ENCODE peak calls at places on chromosome 10, in five cellular contexts. F is fibroblast of lung, W is GM23248, N is neural progenitor cell, L is GM23338. C is an unnamed sample. For H3K4me1, the result is how much of the 10 kb centered on the place peaks cover.

GRCh38 chr10:113854757-113855626 is 531 bp downstream of the NHLRC2 start:
- DNase-seq in L (peak), W (peak), F (peak), N (peak), C (no peak)

GRCh38 chr10:32367793-32368453 is 21.0 kb upstream of the EPC1 start:
- DNase-seq in L (peak), F (peak), W (peak), N (peak), C (peak)

GRCh38 chr10:101903827-101904520 is 60.4 kb upstream of the KCNIP2 start:
- DNase-seq in W (no peak), L (no peak), N (peak), F (peak), C (no peak)

GRCh38 chr10:133420028-133420427 is 4.4 kb downstream of the SPRN start:
- DNase-seq in L (no peak), W (no peak), F (no peak), N (no peak), C (no peak)

GRCh38 chr10:103884681-103885139 is 29.3 kb upstream of the SH3PXD2A start:
- DNase-seq in L (peak), F (peak), N (peak), W (peak), C (peak)

GRCh38 chr10:44516941-44517340 is 132.0 kb upstream of the CXCL12 start:
- DNase-seq in N (no peak), W (no peak), L (no peak), F (no peak), C (no peak)

GRCh38 chr10:34746094-34746493 is 69.0 kb downstream of the PARD3 start:
- DNase-seq in W (no peak), N (no peak), F (no peak), L (no peak), C (peak)

GRCh38 chr10:48708144-48708543 is 23.5 kb downstream of the WDFY4 start:
- DNase-seq in N (no peak), W (peak), F (no peak), L (no peak), C (no peak)

GRCh38 chr10:100133801-100134200 is 52.0 kb downstream of the ERLIN1 start:
- DNase-seq in N (no peak), F (no peak), L (no peak), W (no peak), C (no peak)

GRCh38 chr10:24255115-24255895 is 46.4 kb downstream of the KIAA1217 start:
- DNase-seq in W (peak), N (peak), F (no peak), L (peak), C (peak)

GRCh38 chr10:47033541-47034270 is 122.5 kb downstream of the PTPN20 start:
- DNase-seq in F (no peak), W (no peak), L (no peak), N (no peak), C (no peak)

GRCh38 chr10:20767028-20767427 is 130.1 kb downstream of the NEBL start:
- DNase-seq in W (peak), L (no peak), F (peak), N (no peak), C (peak)

GRCh38 chr10:130999376-131000202 is 311.9 kb downstream of the TCERG1L start:
- DNase-seq in L (no peak), F (no peak), N (no peak), W (no peak), C (no peak)

GRCh38 chr10:124469956-124470484 is 8.4 kb downstream of the LHPP start:
- DNase-seq in F (no peak), W (no peak), L (peak), N (peak), C (no peak)
- H3K4me1 ChIP-seq in F (under half), W (under half), L (half or more), N (under half), C (under half)

GRCh38 chr10:118957141-118957825 is 72.2 kb upstream of the NANOS1 start:
- DNase-seq in F (no peak), L (no peak), W (no peak), N (no peak), C (no peak)

GRCh38 chr10:118960166-118961090 is 69.1 kb upstream of the NANOS1 start:
- DNase-seq in W (peak), L (no peak), N (no peak), F (no peak), C (peak)

GRCh38 chr10:118958559-118958958 is 71.0 kb upstream of the NANOS1 start:
- DNase-seq in F (no peak), W (no peak), L (no peak), N (no peak), C (no peak)

GRCh38 chr10:118957966-118958365 is 71.5 kb upstream of the NANOS1 start:
- DNase-seq in F (no peak), N (no peak), W (no peak), L (no peak), C (no peak)

DNA sequence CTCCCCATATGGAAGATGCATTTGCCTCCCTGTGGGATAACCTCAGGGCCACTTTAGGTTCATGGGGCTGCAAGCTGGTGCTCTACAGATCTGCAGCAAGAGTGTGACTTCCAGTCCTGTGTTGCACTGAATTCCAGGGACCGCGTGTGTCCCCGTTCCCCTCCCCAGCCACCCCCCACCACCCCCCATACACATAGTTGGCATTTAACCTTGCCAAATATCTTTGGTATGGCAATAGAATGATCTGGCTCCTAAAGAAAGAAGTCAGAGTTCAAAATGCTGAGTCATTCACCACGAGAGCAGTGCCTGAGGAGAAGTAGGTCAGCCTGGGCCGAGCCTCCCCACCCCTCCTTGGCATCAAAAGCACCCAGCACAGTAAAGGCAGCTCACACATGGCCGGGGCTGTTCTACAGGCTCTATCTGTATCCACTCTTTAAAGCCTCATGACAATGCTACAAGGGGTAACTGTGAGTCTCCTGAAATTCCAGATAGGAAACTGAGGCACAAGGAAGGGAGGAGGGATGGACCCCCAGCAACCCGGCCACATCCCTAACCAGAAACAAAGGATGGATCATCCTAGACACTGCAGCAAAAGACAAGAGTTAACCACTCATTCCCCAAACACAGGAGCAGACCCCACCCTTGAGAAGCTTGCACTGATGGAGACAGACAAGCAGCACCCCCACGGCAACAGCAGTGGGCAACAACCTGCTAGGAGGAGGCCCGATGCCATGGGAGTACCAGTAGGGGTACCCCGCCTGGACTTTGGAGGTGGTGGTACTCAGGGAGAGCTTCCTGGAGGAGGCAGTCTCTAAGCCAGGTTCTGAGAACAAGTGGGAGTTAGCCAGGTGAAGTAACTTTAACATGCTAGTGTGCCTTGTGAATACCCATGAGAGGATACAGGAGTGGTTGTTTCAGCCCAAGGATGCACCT is 70.3 kb upstream of the NANOS1 start:
- DNase-seq in W (peak), N (no peak), L (no peak), F (peak), C (peak)
- H3K4me2 ChIP-seq in W (peak), N (no peak), L (no peak), F (no peak), C (peak)

GRCh38 chr10:10094700-10095099 is 923.0 kb upstream of the CELF2 start:
- DNase-seq in W (no peak), L (no peak), N (no peak), F (peak), C (no peak)
- H2AFZ ChIP-seq in W (no peak), L (no peak), N (peak), F (no peak), C (no peak)

DNA sequence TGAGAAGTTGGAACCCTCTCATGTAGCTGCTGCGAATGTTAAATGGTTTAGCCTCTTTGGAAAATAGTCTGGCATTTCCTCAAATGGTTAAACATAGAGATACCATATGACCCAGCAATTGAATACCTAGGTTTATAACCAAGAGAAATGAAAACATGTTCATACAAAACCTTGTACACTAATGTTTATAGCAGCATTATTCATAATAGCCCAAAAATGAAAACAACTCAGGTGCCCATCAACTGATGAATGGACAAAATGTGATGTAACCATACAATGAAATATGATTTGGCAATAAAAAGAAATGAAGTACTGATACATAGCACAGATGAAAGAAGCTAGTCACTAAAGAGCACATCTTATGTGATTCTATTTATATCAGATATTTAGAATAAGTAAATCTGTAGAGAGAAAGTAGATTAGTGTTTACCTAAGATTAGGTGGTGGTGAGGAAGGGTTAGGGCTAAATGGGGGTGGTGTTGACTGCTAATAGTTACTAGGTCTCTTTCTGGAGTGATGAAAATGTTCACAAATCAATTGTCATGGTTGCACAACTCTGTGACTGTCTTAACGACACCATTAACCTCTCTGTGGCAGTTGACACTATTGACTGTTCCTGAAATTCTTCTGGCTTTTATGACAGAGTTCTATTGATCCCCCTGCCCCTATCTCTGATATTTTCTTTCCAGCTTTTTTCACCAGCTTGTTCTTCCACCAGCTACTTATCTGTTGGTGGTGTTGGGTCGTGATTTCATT is 35.2 kb downstream of the VCL start:
- DNase-seq in W (no peak), L (no peak), F (no peak), N (no peak), C (peak)
- H3K4me1 ChIP-seq in W (under half), L (under half), F (under half), N (under half), C (under half)

C was measured in PC-3.